ENCODE peak calls at places on chromosomes 1 and 21, in nine cellular contexts. One of them, this sample, is unnamed.
A peak's percentile ranks its signal among the peaks of the same experiment; 100 is the strongest.

GRCh38 chr1:237016626-237017025 is 12.4 kb upstream of the MT1HL1 start:
- DNase-seq in lower leg skin: no peak
- DNase-seq in IMR-90: no peak
- DNase-seq in transverse colon: no peak
- DNase-seq in body of pancreas: no peak
- DNase-seq in heart left ventricle: no peak
- DNase-seq in H1: no peak
- DNase-seq in tibial nerve: no peak
- DNase-seq in K562: no peak
- DNase-seq in this sample: no peak

GRCh38 chr1:62437273-62437945 is 560 bp downstream of the USP1 start:
- DNase-seq in K562: no peak
- DNase-seq in tibial nerve: no peak
- DNase-seq in transverse colon: no peak
- DNase-seq in IMR-90: no peak
- DNase-seq in heart left ventricle: no peak
- DNase-seq in body of pancreas: peak; percentile 48
- DNase-seq in H1: no peak
- DNase-seq in lower leg skin: no peak
- DNase-seq in this sample: peak; percentile 70

GRCh38 chr1:49541096-49541752 is 482.5 kb downstream of the AGBL4 start:
- DNase-seq in K562: no peak
- DNase-seq in IMR-90: no peak
- DNase-seq in transverse colon: no peak
- DNase-seq in tibial nerve: no peak
- DNase-seq in lower leg skin: no peak
- DNase-seq in body of pancreas: no peak
- DNase-seq in heart left ventricle: no peak
- DNase-seq in H1: no peak
- DNase-seq in this sample: no peak

GRCh38 chr1:19342077-19342775 is 30.1 kb downstream of the SLC66A1 start:
- DNase-seq in lower leg skin: no peak
- DNase-seq in transverse colon: no peak
- DNase-seq in IMR-90: no peak
- DNase-seq in K562: no peak
- DNase-seq in H1: no peak
- DNase-seq in body of pancreas: no peak
- DNase-seq in heart left ventricle: peak; percentile 56
- DNase-seq in tibial nerve: peak; percentile 60
- DNase-seq in this sample: no peak

GRCh38 chr1:165539306-165539705 is 4.5 kb upstream of the LRRC52 start:
- DNase-seq in IMR-90: no peak
- DNase-seq in heart left ventricle: no peak
- DNase-seq in body of pancreas: no peak
- DNase-seq in lower leg skin: no peak
- DNase-seq in H1: no peak
- DNase-seq in K562: no peak
- DNase-seq in transverse colon: no peak
- DNase-seq in tibial nerve: no peak
- DNase-seq in this sample: no peak

GRCh38 chr1:11784993-11785769 is 20.6 kb downstream of the MTHFR start:
- DNase-seq in H1: peak; percentile 84
- DNase-seq in IMR-90: peak; percentile 21
- DNase-seq in transverse colon: peak; percentile 77
- DNase-seq in heart left ventricle: peak; percentile 85
- DNase-seq in tibial nerve: no peak
- DNase-seq in body of pancreas: peak; percentile 74
- DNase-seq in K562: peak; percentile 93
- DNase-seq in lower leg skin: no peak
- DNase-seq in this sample: peak; percentile 72

GRCh38 chr21:29656504-29657227 is 283.1 kb downstream of the GRIK1 start:
- DNase-seq in K562: peak; percentile 95
- DNase-seq in lower leg skin: no peak
- DNase-seq in body of pancreas: no peak
- DNase-seq in transverse colon: no peak
- DNase-seq in heart left ventricle: no peak
- DNase-seq in tibial nerve: no peak
- DNase-seq in IMR-90: peak; percentile 85
- DNase-seq in H1: no peak
- DNase-seq in this sample: peak; percentile 28

GRCh38 chr1:2272686-2273400 is 44.7 kb downstream of the SKI start:
- DNase-seq in IMR-90: no peak
- DNase-seq in K562: no peak
- DNase-seq in transverse colon: no peak
- DNase-seq in tibial nerve: no peak
- DNase-seq in body of pancreas: no peak
- DNase-seq in heart left ventricle: no peak
- DNase-seq in lower leg skin: no peak
- DNase-seq in H1: no peak
- DNase-seq in this sample: no peak

GRCh38 chr21:41966872-41967621 is 13.2 kb upstream of the C2CD2 start:
- DNase-seq in H1: no peak
- DNase-seq in K562: no peak
- DNase-seq in tibial nerve: no peak
- DNase-seq in lower leg skin: peak; percentile 10
- DNase-seq in IMR-90: no peak
- DNase-seq in body of pancreas: no peak
- DNase-seq in transverse colon: no peak
- DNase-seq in heart left ventricle: no peak
- DNase-seq in this sample: no peak

GRCh38 chr1:246631426-246631825 is 65.2 kb downstream of the CNST start:
- DNase-seq in body of pancreas: no peak
- DNase-seq in heart left ventricle: no peak
- DNase-seq in H1: no peak
- DNase-seq in lower leg skin: no peak
- DNase-seq in tibial nerve: no peak
- DNase-seq in IMR-90: peak; percentile 82
- DNase-seq in transverse colon: no peak
- DNase-seq in K562: no peak
- DNase-seq in this sample: no peak

GRCh38 chr1:62271137-62271536 is 48.1 kb downstream of the KANK4 start:
- DNase-seq in body of pancreas: no peak
- DNase-seq in transverse colon: no peak
- DNase-seq in K562: no peak
- DNase-seq in tibial nerve: no peak
- DNase-seq in H1: no peak
- DNase-seq in lower leg skin: no peak
- DNase-seq in heart left ventricle: no peak
- DNase-seq in IMR-90: no peak
- DNase-seq in this sample: no peak

GRCh38 chr1:21154717-21155116 is 22.0 kb downstream of the EIF4G3 start:
- DNase-seq in K562: no peak
- DNase-seq in IMR-90: peak; percentile 49
- DNase-seq in lower leg skin: no peak
- DNase-seq in transverse colon: no peak
- DNase-seq in body of pancreas: no peak
- DNase-seq in H1: no peak
- DNase-seq in heart left ventricle: no peak
- DNase-seq in tibial nerve: no peak
- DNase-seq in this sample: no peak

GRCh38 chr1:89725016-89725380 is 92.1 kb downstream of the LRRC8C start:
- DNase-seq in K562: no peak
- DNase-seq in H1: no peak
- DNase-seq in body of pancreas: no peak
- DNase-seq in lower leg skin: no peak
- DNase-seq in IMR-90: peak; percentile 96
- DNase-seq in transverse colon: peak; percentile 10
- DNase-seq in tibial nerve: no peak
- DNase-seq in heart left ventricle: peak; percentile 76
- DNase-seq in this sample: peak; percentile 45

GRCh38 chr1:26889580-26890466 is at the start of gene GPN2:
- DNase-seq in H1: no peak
- DNase-seq in heart left ventricle: peak; percentile 85
- DNase-seq in tibial nerve: peak; percentile 51
- DNase-seq in lower leg skin: peak; percentile 73
- DNase-seq in transverse colon: peak; percentile 82
- DNase-seq in body of pancreas: peak; percentile 81
- DNase-seq in K562: peak; percentile 96
- DNase-seq in IMR-90: peak; percentile 72
- DNase-seq in this sample: peak; percentile 92
- TF ChIP-seq POLR2A in H1: peak; percentile 74
- TF ChIP-seq POLR2A in heart left ventricle: peak; percentile 71
- TF ChIP-seq POLR2A in tibial nerve: peak; percentile 41
- TF ChIP-seq POLR2A in lower leg skin: no peak
- TF ChIP-seq POLR2A in transverse colon: peak; percentile 88
- TF ChIP-seq POLR2A in body of pancreas: peak; percentile 87
- TF ChIP-seq POLR2A in K562: peak; percentile 95
- TF ChIP-seq POLR2A in IMR-90: peak; percentile 84
- TF ChIP-seq POLR2A in this sample: peak; percentile 96

GRCh38 chr1:226798427-226799411 is 59.6 kb upstream of the ITPKB start:
- DNase-seq in K562: peak; percentile 84
- DNase-seq in transverse colon: peak; percentile 39
- DNase-seq in lower leg skin: no peak
- DNase-seq in tibial nerve: no peak
- DNase-seq in heart left ventricle: no peak
- DNase-seq in H1: no peak
- DNase-seq in IMR-90: no peak
- DNase-seq in body of pancreas: no peak
- DNase-seq in this sample: peak; percentile 34
- TF ChIP-seq POLR2A in K562: no peak
- TF ChIP-seq POLR2A in transverse colon: no peak
- TF ChIP-seq POLR2A in lower leg skin: no peak
- TF ChIP-seq POLR2A in tibial nerve: no peak
- TF ChIP-seq POLR2A in heart left ventricle: no peak
- TF ChIP-seq POLR2A in H1: no peak
- TF ChIP-seq POLR2A in IMR-90: no peak
- TF ChIP-seq POLR2A in body of pancreas: no peak
- TF ChIP-seq POLR2A in this sample: no peak

GRCh38 chr1:228487336-228488106 is at the start of gene RNF187:
- DNase-seq in body of pancreas: peak; percentile 87
- DNase-seq in tibial nerve: peak; percentile 84
- DNase-seq in lower leg skin: no peak
- DNase-seq in H1: no peak
- DNase-seq in transverse colon: peak; percentile 91
- DNase-seq in IMR-90: peak; percentile 18
- DNase-seq in K562: peak; percentile 66
- DNase-seq in heart left ventricle: peak; percentile 92
- DNase-seq in this sample: peak; percentile 86
- TF ChIP-seq POLR2A in body of pancreas: no peak
- TF ChIP-seq POLR2A in tibial nerve: peak; percentile 29
- TF ChIP-seq POLR2A in lower leg skin: no peak
- TF ChIP-seq POLR2A in H1: no peak
- TF ChIP-seq POLR2A in transverse colon: no peak
- TF ChIP-seq POLR2A in IMR-90: no peak
- TF ChIP-seq POLR2A in K562: no peak
- TF ChIP-seq POLR2A in heart left ventricle: no peak
- TF ChIP-seq POLR2A in this sample: peak; percentile 51

DNA sequence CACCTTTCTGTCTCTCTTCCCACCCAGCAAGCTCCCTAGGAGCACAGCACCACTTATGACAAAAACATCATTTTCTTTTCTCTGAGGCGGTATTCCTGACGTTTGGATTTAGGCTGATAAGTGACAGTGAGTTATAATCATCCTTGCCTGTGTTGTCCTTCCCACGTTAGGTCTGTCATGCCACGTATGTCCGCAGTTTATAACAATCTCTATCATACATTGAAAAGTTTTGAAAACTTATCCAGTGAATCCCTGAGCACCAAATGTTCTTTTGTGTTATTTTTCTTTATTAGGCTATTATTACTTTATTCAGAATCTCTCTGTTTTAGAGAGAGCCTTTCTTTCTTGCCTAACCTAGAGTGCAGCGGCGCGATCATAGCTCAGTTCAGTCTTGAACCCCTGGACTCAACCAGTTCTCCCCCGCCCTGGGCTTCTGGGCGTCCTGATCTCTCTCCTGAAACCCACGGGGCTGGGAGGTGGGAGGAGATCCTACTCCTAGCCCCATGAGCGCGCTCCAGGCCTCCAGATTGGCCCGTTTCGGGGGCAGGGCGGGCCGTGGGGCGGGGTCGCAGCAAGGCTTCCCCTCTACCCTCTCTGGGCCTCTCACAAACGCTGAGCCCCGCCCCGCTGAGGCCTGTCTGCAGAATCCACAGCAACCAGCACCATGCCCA is at the start of gene GSTM2:
- DNase-seq in H1: peak; percentile 29
- DNase-seq in K562: peak; percentile 96
- DNase-seq in heart left ventricle: peak; percentile 96
- DNase-seq in transverse colon: peak; percentile 93
- DNase-seq in tibial nerve: peak; percentile 87
- DNase-seq in IMR-90: peak; percentile 77
- DNase-seq in lower leg skin: peak; percentile 93
- DNase-seq in body of pancreas: peak; percentile 93
- DNase-seq in this sample: peak; percentile 89
- TF ChIP-seq POLR2A in H1: no peak
- TF ChIP-seq POLR2A in K562: no peak
- TF ChIP-seq POLR2A in heart left ventricle: peak; percentile 60
- TF ChIP-seq POLR2A in transverse colon: no peak
- TF ChIP-seq POLR2A in tibial nerve: peak; percentile 60
- TF ChIP-seq POLR2A in IMR-90: no peak
- TF ChIP-seq POLR2A in lower leg skin: no peak
- TF ChIP-seq POLR2A in body of pancreas: peak; percentile 28
- TF ChIP-seq POLR2A in this sample: no peak

GRCh38 chr21:27369234-27369633 is 402.3 kb upstream of the ADAMTS5 start:
- DNase-seq in heart left ventricle: no peak
- DNase-seq in H1: no peak
- DNase-seq in K562: no peak
- DNase-seq in body of pancreas: no peak
- DNase-seq in tibial nerve: no peak
- DNase-seq in lower leg skin: no peak
- DNase-seq in transverse colon: no peak
- DNase-seq in IMR-90: no peak
- DNase-seq in this sample: no peak

GRCh38 chr21:27363719-27364479 is 397.0 kb upstream of the ADAMTS5 start:
- DNase-seq in transverse colon: no peak
- DNase-seq in IMR-90: peak; percentile 12
- DNase-seq in lower leg skin: no peak
- DNase-seq in heart left ventricle: no peak
- DNase-seq in body of pancreas: no peak
- DNase-seq in tibial nerve: no peak
- DNase-seq in K562: no peak
- DNase-seq in H1: no peak
- DNase-seq in this sample: no peak

GRCh38 chr21:27366846-27367245 is 400.0 kb upstream of the ADAMTS5 start:
- DNase-seq in tibial nerve: no peak
- DNase-seq in lower leg skin: no peak
- DNase-seq in IMR-90: peak; percentile 26
- DNase-seq in body of pancreas: no peak
- DNase-seq in transverse colon: no peak
- DNase-seq in heart left ventricle: no peak
- DNase-seq in K562: no peak
- DNase-seq in H1: no peak
- DNase-seq in this sample: no peak

GRCh38 chr21:27362249-27362648 is 395.4 kb upstream of the ADAMTS5 start:
- DNase-seq in IMR-90: no peak
- DNase-seq in tibial nerve: no peak
- DNase-seq in H1: no peak
- DNase-seq in transverse colon: no peak
- DNase-seq in K562: no peak
- DNase-seq in lower leg skin: no peak
- DNase-seq in body of pancreas: no peak
- DNase-seq in heart left ventricle: no peak
- DNase-seq in this sample: no peak

DNA sequence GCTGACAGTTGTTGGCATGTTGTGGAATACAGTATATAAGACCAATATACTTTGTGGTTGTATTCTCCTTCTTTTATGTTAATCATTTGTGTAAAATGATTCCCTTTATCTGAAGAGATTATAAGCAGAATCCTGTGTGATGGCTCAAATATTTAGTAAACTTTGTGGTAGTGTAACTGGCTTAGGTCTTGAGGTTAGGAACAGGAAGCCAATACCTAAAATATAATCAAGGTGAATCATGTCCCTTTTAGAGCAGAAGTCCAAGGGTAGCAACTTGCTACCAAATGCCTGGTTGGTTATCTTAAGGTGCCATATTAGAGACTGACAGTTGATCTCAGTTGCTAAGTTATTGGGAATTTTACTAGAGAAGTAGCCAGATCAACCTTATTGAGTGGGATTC is 398.5 kb upstream of the ADAMTS5 start:
- DNase-seq in heart left ventricle: no peak
- DNase-seq in H1: no peak
- DNase-seq in IMR-90: peak; percentile 76
- DNase-seq in K562: no peak
- DNase-seq in transverse colon: no peak
- DNase-seq in lower leg skin: no peak
- DNase-seq in body of pancreas: no peak
- DNase-seq in tibial nerve: no peak
- DNase-seq in this sample: no peak
- TF ChIP-seq POLR2A in heart left ventricle: no peak
- TF ChIP-seq POLR2A in H1: no peak
- TF ChIP-seq POLR2A in IMR-90: no peak
- TF ChIP-seq POLR2A in K562: no peak
- TF ChIP-seq POLR2A in transverse colon: no peak
- TF ChIP-seq POLR2A in lower leg skin: no peak
- TF ChIP-seq POLR2A in body of pancreas: no peak
- TF ChIP-seq POLR2A in tibial nerve: no peak
- TF ChIP-seq POLR2A in this sample: no peak

This sample was measured in erythroblast.